ENCODE peak calls at places on chromosomes 16 and 17, in ten cellular contexts. P, S, M, L, C, H, X, F, W and Y are unnamed samples.

GRCh38 chr16:14525021-14525420 is 105.0 kb downstream of the PARN start:
- DNase-seq in P (no peak), S (no peak), M (no peak), L (no peak), C (no peak), H (no peak), X (no peak), F (no peak), W (no peak), Y (no peak)

GRCh38 chr16:68740628-68741346 is 3.7 kb downstream of the CDH1 start:
- DNase-seq in P (no peak), S (peak; percentile 61), M (no peak), L (no peak), C (no peak), H (no peak), X (no peak), F (no peak), W (no peak), Y (no peak)

GRCh38 chr17:18224053-18224427 is 1.4 kb upstream of the LLGL1 start:
- DNase-seq in P (no peak), S (no peak), M (no peak), L (no peak), C (no peak), H (no peak), X (no peak), F (no peak), W (no peak), Y (no peak)

GRCh38 chr17:77476920-77477805 is 336.4 kb downstream of the SEC14L1 start:
- DNase-seq in P (peak; percentile 64), S (no peak), M (no peak), L (no peak), C (no peak), H (no peak), X (peak; percentile 95), F (peak; percentile 52), W (no peak), Y (no peak)

GRCh38 chr17:76685846-76686245 is 24.9 kb downstream of the MXRA7 start:
- DNase-seq in P (no peak), S (no peak), M (no peak), L (no peak), C (no peak), H (no peak), X (no peak), F (no peak), W (no peak), Y (no peak)

GRCh38 chr16:627458-628239 is 3.1 kb upstream of the WFIKKN1 start:
- DNase-seq in P (peak; percentile 89), S (no peak), M (no peak), L (no peak), C (no peak), H (no peak), X (no peak), F (peak; percentile 19), W (no peak), Y (no peak)

GRCh38 chr16:772959-773358 is 12.4 kb downstream of the MSLN start:
- DNase-seq in P (no peak), S (no peak), M (no peak), L (no peak), C (no peak), H (no peak), X (no peak), F (no peak), W (no peak), Y (no peak)

GRCh38 chr17:79023886-79024771 is at the start of gene C1QTNF1:
- DNase-seq in P (no peak), S (peak; percentile 39), M (peak; percentile 38), L (no peak), C (no peak), H (peak; percentile 75), X (peak; percentile 60), F (peak; percentile 69), W (no peak), Y (no peak)

GRCh38 chr16:3963203-3963602 is 82.7 kb upstream of the CREBBP start:
- DNase-seq in P (no peak), S (no peak), M (no peak), L (no peak), C (no peak), H (no peak), X (no peak), F (no peak), W (no peak), Y (no peak)

GRCh38 chr16:83925095-83925905 is 26.4 kb downstream of the MLYCD start:
- DNase-seq in P (no peak), S (no peak), M (no peak), L (no peak), C (no peak), H (no peak), X (no peak), F (no peak), W (no peak), Y (no peak)